ENCODE peak calls at places on chromosomes 7 and 10, in five cellular contexts. K is GM10248, D is H7, B is T-helper 1 cell, F is astrocyte of the cerebellum. G is an unnamed sample.

GRCh38 chr10:24513155-24513554 is 210.5 kb downstream of the ARHGAP21 start:
- DNase-seq in K (no peak), D (no peak), B (no peak), F (peak), G (no peak)

GRCh38 chr10:71725998-71726672 is 6.6 kb upstream of the C10orf105 start:
- DNase-seq in K (peak), D (peak), B (peak), F (no peak), G (no peak)

GRCh38 chr7:133530682-133531081 is 277.8 kb downstream of the EXOC4 start:
- DNase-seq in K (no peak), D (no peak), B (no peak), F (peak), G (no peak)

GRCh38 chr10:117439243-117439912 is 64.1 kb upstream of the PDZD8 start:
- DNase-seq in K (no peak), D (no peak), B (no peak), F (peak), G (no peak)

GRCh38 chr7:138945806-138946205 is 35.4 kb downstream of the KIAA1549 start:
- DNase-seq in K (no peak), D (no peak), B (no peak), F (no peak), G (no peak)

GRCh38 chr10:4213441-4213840 is 428.4 kb upstream of the KLF6 start:
- DNase-seq in K (no peak), D (no peak), B (no peak), F (no peak), G (no peak)

GRCh38 chr7:84157171-84157570 is 37.4 kb downstream of the SEMA3A start:
- DNase-seq in K (no peak), D (no peak), B (no peak), F (no peak), G (no peak)

GRCh38 chr7:1421020-1421790 is 38.1 kb downstream of the MICALL2 start:
- DNase-seq in K (no peak), D (no peak), B (no peak), F (no peak), G (no peak)

GRCh38 chr7:22452142-22452763 is 47.7 kb downstream of the STEAP1B start:
- DNase-seq in K (peak), D (peak), B (no peak), F (no peak), G (peak)

GRCh38 chr7:42964849-42965805 is 33.0 kb downstream of the MRPL32 start:
- DNase-seq in K (no peak), D (no peak), B (no peak), F (no peak), G (no peak)

GRCh38 chr10:78875932-78876331 is 192.8 kb upstream of the ZMIZ1 start:
- DNase-seq in K (no peak), D (no peak), B (no peak), F (no peak), G (no peak)

GRCh38 chr7:116780966-116781365 is 81.4 kb upstream of the CAPZA2 start:
- DNase-seq in K (no peak), D (peak), B (no peak), F (no peak), G (no peak)

GRCh38 chr7:17155529-17155928 is 142.9 kb upstream of the AHR start:
- DNase-seq in K (no peak), D (no peak), B (no peak), F (no peak), G (peak)

GRCh38 chr7:105920766-105921165 is 42.3 kb upstream of the CDHR3 start:
- DNase-seq in K (no peak), D (no peak), B (no peak), F (no peak), G (no peak)

GRCh38 chr10:126908729-126909526 is 3.7 kb downstream of the DOCK1 start:
- DNase-seq in K (no peak), D (no peak), B (no peak), F (no peak), G (no peak)

GRCh38 chr10:91907914-91908357 is 1.4 kb downstream of the FGFBP3 start:
- DNase-seq in K (no peak), D (no peak), B (no peak), F (no peak), G (no peak)